ENCODE peak calls at places on chromosomes 6 and 20, in five cellular contexts. N is stomach, W is breast epithelium, X is IMR-90, G is tibial nerve. V is an unnamed sample.

GRCh38 chr6:25229671-25230321 is 49.4 kb upstream of the CARMIL1 start:
- DNase-seq in N (no peak), W (no peak), X (peak; percentile 59), G (no peak), V (no peak)

GRCh38 chr20:23444859-23445258 is 5.4 kb downstream of the CSTL1 start:
- DNase-seq in N (no peak), W (no peak), X (no peak), G (no peak), V (no peak)

GRCh38 chr20:3751664-3752385 is 15.7 kb downstream of the ADISSP start:
- DNase-seq in N (peak; percentile 72), W (no peak), X (no peak), G (no peak), V (no peak)

GRCh38 chr6:15033850-15034203 is 212.0 kb upstream of the JARID2 start:
- DNase-seq in N (no peak), W (no peak), X (no peak), G (no peak), V (no peak)

GRCh38 chr20:36093025-36093803 is 61.3 kb upstream of the EPB41L1 start:
- DNase-seq in N (peak; percentile 83), W (peak; percentile 67), X (no peak), G (peak; percentile 36), V (peak; percentile 34)

GRCh38 chr6:85300581-85300980 is 149.3 kb upstream of the NT5E start:
- DNase-seq in N (no peak), W (no peak), X (no peak), G (no peak), V (no peak)

GRCh38 chr20:31811796-31812728 is 7.1 kb upstream of the MYLK2 start:
- DNase-seq in N (no peak), W (no peak), X (peak; percentile 96), G (no peak), V (no peak)

GRCh38 chr6:163457637-163458561 is 43.4 kb downstream of the QKI start:
- DNase-seq in N (no peak), W (no peak), X (peak; percentile 95), G (no peak), V (peak; percentile 19)

GRCh38 chr20:38278150-38278549 is 17.6 kb upstream of the KIAA1755 start:
- DNase-seq in N (no peak), W (no peak), X (peak; percentile 54), G (no peak), V (no peak)

GRCh38 chr6:56335733-56336132 is 88.4 kb upstream of the COL21A1 start:
- DNase-seq in N (no peak), W (no peak), X (peak; percentile 94), G (no peak), V (no peak)

GRCh38 chr6:96460052-96460700 is 61.4 kb upstream of the UFL1 start:
- DNase-seq in N (no peak), W (no peak), X (no peak), G (no peak), V (no peak)

GRCh38 chr6:37531026-37531425 is 31.3 kb upstream of the CCDC167 start:
- DNase-seq in N (no peak), W (no peak), X (peak; percentile 43), G (no peak), V (no peak)

GRCh38 chr20:7010584-7010983 is 243.1 kb downstream of the BMP2 start:
- DNase-seq in N (no peak), W (no peak), X (no peak), G (no peak), V (no peak)
- H3K4me3 ChIP-seq in N (no peak overlapping the region), W (no peak overlapping the region), X (no peak overlapping the region), G (no peak overlapping the region), V (no peak overlapping the region)

GRCh38 chr6:158312672-158313397 is 570 bp downstream of the TULP4 start:
- DNase-seq in N (no peak), W (no peak), X (no peak), G (no peak), V (no peak)
- H3K9me3 ChIP-seq in N (no peaks in the 10 kb centered on the region), W (no peaks in the 10 kb centered on the region), X (peaks cover 2% of the 10 kb centered on the region), G (no peaks in the 10 kb centered on the region), V (no peaks in the 10 kb centered on the region)

GRCh38 chr6:32943864-32944263 is 3.0 kb upstream of the HLA-DMB start:
- DNase-seq in N (no peak), W (no peak), X (no peak), G (no peak), V (no peak)

GRCh38 chr6:32945953-32946352 is 5.1 kb upstream of the HLA-DMB start:
- DNase-seq in N (no peak), W (no peak), X (no peak), G (no peak), V (no peak)

GRCh38 chr6:32945106-32945761 is 4.4 kb upstream of the HLA-DMB start:
- DNase-seq in N (no peak), W (no peak), X (peak; percentile 86), G (no peak), V (no peak)

GRCh38 chr6:32942555-32942954 is 1.7 kb upstream of the HLA-DMB start:
- DNase-seq in N (no peak), W (no peak), X (no peak), G (no peak), V (no peak)

GRCh38 chr6:32944265-32944664 is 3.4 kb upstream of the HLA-DMB start:
- DNase-seq in N (peak; percentile 45), W (no peak), X (no peak), G (no peak), V (no peak)
- TF ChIP-seq POLR2A in N (no peak), W (no peak), X (no peak), G (no peak), V (no peak)

DNA sequence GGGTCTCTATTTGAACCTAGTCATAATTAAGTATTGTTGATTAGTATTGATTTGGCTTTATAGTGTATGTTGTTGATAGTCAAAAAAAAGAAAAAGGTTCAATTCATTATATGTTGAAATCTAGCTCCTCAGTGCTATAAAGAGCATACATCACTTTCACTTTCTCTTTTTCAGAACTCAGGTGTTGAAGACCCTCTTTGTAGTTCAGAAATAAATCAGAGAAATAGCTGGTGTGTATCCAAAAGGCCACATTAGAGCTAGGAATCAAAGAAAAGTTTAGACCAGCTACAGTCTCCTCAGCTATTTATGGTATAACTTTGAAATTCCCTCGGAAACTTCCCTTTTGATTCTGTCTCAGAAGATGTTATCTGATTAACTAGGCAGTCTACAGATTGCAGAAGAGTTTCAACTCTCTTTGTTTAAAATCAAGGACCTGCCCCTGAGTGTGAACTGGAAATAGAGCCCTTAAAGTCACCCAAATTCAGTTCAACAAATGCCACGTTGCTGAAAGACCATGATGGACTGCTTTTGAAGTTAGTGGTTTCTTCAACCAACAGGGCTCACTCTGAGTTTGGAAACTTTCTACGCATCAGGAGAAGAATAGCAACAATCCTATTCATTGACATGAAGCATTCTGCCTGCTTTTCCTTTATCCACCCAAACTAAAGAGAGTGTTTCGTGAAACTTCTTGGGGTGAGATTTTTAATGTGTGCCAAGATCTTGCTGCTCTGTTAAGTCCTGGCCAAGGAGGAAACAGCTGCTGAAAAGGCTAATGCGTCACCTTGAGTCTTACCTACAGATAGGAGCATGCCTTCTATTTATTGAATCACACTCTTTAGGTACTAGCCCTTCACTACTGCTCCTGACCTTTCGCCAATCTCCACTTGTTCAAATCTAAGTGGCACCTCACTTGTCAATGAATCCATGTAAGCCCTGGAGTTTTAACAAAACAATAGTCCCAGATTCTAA is 111.7 kb downstream of the TNFRSF21 start:
- DNase-seq in N (no peak), W (no peak), X (no peak), G (no peak), V (no peak)
- H3K4me3 ChIP-seq in N (no peak overlapping the region), W (no peak overlapping the region), X (peak overlapping the region; percentile 51), G (no peak overlapping the region), V (no peak overlapping the region)

GRCh38 chr6:123288649-123289048 is 292.6 kb downstream of the CLVS2 start:
- DNase-seq in N (no peak), W (no peak), X (no peak), G (no peak), V (no peak)
- H3K9me3 ChIP-seq in N (no peaks in the 10 kb centered on the region), W (no peaks in the 10 kb centered on the region), X (peaks cover 10% of the 10 kb centered on the region), G (no peaks in the 10 kb centered on the region), V (no peaks in the 10 kb centered on the region)

GRCh38 chr20:50554694-50555579 is 44.8 kb downstream of the PTPN1 start:
- DNase-seq in N (no peak), W (no peak), X (no peak), G (no peak), V (no peak)
- TF ChIP-seq POLR2A in N (no peak), W (no peak), X (no peak), G (no peak), V (no peak)

DNA sequence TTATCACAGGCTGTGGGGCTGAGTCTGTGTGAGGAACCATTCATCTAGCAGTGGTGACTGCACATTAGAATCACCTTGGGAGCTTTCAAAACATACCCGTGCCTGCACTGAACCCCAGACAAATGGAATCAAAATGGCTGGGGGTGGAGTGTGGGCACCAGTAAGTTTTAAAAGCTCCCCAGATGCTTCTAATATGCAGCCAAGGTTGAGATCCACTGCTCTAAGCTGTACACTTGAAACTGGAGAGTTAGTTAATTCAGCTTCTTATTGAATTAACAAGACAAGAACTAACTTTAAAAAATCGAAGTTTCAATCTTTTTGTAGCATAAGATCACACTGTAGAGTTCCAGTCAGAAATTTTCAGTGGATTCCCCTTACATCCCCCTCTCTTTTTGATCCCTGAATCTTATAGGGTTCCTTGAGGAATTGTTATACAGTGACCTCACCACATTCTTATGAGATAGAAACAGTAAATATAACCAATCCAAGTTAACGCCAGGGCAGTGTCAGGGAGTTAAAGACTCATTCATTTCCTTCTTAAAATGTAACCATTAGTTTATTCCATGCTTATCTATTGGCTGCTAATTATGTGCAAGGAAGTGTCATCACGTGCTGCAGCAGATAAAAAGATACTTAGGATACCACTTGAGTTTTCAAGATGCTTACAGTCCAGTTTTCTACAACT is 29.9 kb upstream of the GMDS start:
- DNase-seq in N (no peak), W (no peak), X (peak; percentile 72), G (no peak), V (no peak)
- H3K4me3 ChIP-seq in N (no peak overlapping the region), W (no peak overlapping the region), X (no peak overlapping the region), G (no peak overlapping the region), V (no peak overlapping the region)

GRCh38 chr6:169684056-169684455 is 17.8 kb downstream of the WDR27 start:
- DNase-seq in N (no peak), W (no peak), X (no peak), G (no peak), V (no peak)

GRCh38 chr6:169691260-169691659 is 10.6 kb downstream of the WDR27 start:
- DNase-seq in N (no peak), W (no peak), X (no peak), G (no peak), V (no peak)

GRCh38 chr6:169692516-169692915 is 9.3 kb downstream of the WDR27 start:
- DNase-seq in N (no peak), W (no peak), X (no peak), G (no peak), V (no peak)

GRCh38 chr6:169685860-169686259 is 16.0 kb downstream of the WDR27 start:
- DNase-seq in N (no peak), W (no peak), X (no peak), G (no peak), V (no peak)

DNA sequence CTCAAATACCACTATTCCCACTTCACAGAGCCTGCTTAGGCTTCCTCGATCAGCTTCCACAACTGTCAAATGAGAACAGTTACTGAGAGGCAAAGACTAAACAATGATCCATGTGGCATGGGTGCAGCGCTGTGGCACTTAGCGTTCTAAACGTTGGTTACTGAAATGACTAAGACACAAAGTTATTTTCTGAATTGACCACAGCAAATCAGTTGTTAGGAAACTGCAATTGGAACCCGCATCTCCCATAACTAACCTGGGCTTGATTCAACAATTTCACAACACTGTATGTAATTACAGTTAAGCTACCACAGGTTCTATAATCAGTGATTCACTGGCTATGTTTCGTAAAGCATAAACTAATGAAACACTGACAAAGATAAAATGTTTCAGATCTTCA is 12.6 kb downstream of the WDR27 start:
- DNase-seq in N (no peak), W (no peak), X (peak; percentile 88), G (no peak), V (no peak)
- H3K9me3 ChIP-seq in N (peaks cover 14% of the 10 kb centered on the region), W (peaks cover 35% of the 10 kb centered on the region), X (peaks cover 6% of the 10 kb centered on the region), G (no peaks in the 10 kb centered on the region), V (peaks cover 19% of the 10 kb centered on the region)

GRCh38 chr20:63942250-63943006 is 13.8 kb downstream of the UCKL1 start:
- DNase-seq in N (peak; percentile 69), W (no peak), X (peak; percentile 4), G (no peak), V (no peak)
- TF ChIP-seq POLR2A in N (no peak), W (no peak), X (no peak), G (no peak), V (no peak)